ENCODE peak calls at places on chromosomes 11 and 22, in six cellular contexts. D, C, K, A, L and X are unnamed samples.

GRCh38 chr11:45864041-45864440 is 16.8 kb downstream of the CRY2 start:
- DNase-seq in C (no peak), K (no peak), A (no peak), L (no peak), D (no peak), X (peak)

GRCh38 chr22:43387815-43388214 is 24.0 kb upstream of the MPPED1 start:
- DNase-seq in L (no peak), K (no peak), C (no peak), D (no peak), A (no peak), X (no peak)

GRCh38 chr22:22097727-22098228 is 115.2 kb upstream of the TOP3B start:
- DNase-seq in A (no peak), K (no peak), L (no peak), C (no peak), D (no peak), X (no peak)

GRCh38 chr22:40485813-40486610 is 115.6 kb downstream of the SGSM3 start:
- DNase-seq in A (no peak), K (no peak), L (no peak), C (no peak), D (no peak), X (peak)

GRCh38 chr11:116976941-116977570 is 121.2 kb downstream of the SIK3 start:
- DNase-seq in L (no peak), K (no peak), C (no peak), A (no peak), D (no peak), X (no peak)

GRCh38 chr11:126076641-126077040 is 14.0 kb upstream of the CDON start:
- DNase-seq in L (no peak), C (no peak), A (no peak), D (no peak), K (no peak), X (no peak)

GRCh38 chr22:34973926-34974325 is 92.0 kb upstream of the ISX start:
- DNase-seq in K (no peak), L (no peak), D (no peak), C (no peak), A (no peak), X (no peak)

GRCh38 chr11:110793556-110793955 is 81.3 kb upstream of the ARHGAP20 start:
- DNase-seq in L (no peak), D (no peak), K (no peak), A (no peak), C (no peak), X (no peak)

GRCh38 chr11:2308713-2309112 is 6.9 kb downstream of the TSPAN32 start:
- DNase-seq in C (no peak), K (no peak), D (no peak), A (no peak), L (no peak), X (no peak)

GRCh38 chr11:1162498-1163311 is 5.0 kb downstream of the MUC5AC start:
- DNase-seq in A (no peak), D (no peak), L (no peak), C (no peak), K (no peak), X (no peak)

GRCh38 chr11:128715691-128716153 is 21.9 kb downstream of the FLI1 start:
- DNase-seq in C (no peak), D (no peak), L (no peak), K (no peak), A (no peak), X (peak)

GRCh38 chr11:30585892-30586250 is 282 bp downstream of the MPPED2 start:
- DNase-seq in D (no peak), L (no peak), K (no peak), C (no peak), A (no peak), X (no peak)

GRCh38 chr11:28123151-28123571 is 15.0 kb downstream of the METTL15 start:
- DNase-seq in A (no peak), L (no peak), D (no peak), K (no peak), C (peak), X (peak)

GRCh38 chr11:133795088-133795487 is 50.2 kb downstream of the SPATA19 start:
- DNase-seq in L (no peak), K (no peak), A (no peak), C (no peak), D (no peak), X (no peak)

GRCh38 chr11:88320149-88320559 is 17.4 kb downstream of the CTSC start:
- DNase-seq in C (no peak), A (no peak), K (no peak), L (no peak), D (no peak), X (peak)

GRCh38 chr11:63490551-63491239 is at the start of gene PLAAT5:
- DNase-seq in K (no peak), D (no peak), C (no peak), A (no peak), L (no peak), X (no peak)

GRCh38 chr11:38718049-38718448 is 2120.0 kb upstream of the RAG2 start:
- DNase-seq in L (no peak), D (peak), A (peak), C (peak), K (no peak), X (no peak)

GRCh38 chr11:117717485-117718314 is 79.3 kb downstream of the DSCAML1 start:
- DNase-seq in A (no peak), C (peak), L (no peak), K (no peak), D (peak), X (no peak)

GRCh38 chr11:19370100-19370861 is 129.5 kb upstream of the E2F8 start:
- DNase-seq in D (no peak), K (no peak), L (no peak), A (no peak), C (no peak), X (peak)

GRCh38 chr11:400241-400729 is 6.3 kb downstream of the PKP3 start:
- DNase-seq in A (no peak), C (no peak), D (no peak), L (no peak), K (no peak), X (no peak)

GRCh38 chr11:23311986-23312940 is 452.0 kb upstream of the CCDC179 start:
- DNase-seq in K (no peak), D (no peak), L (no peak), A (no peak), C (no peak), X (peak)

GRCh38 chr11:61707574-61707973 is 27.4 kb downstream of the DAGLA start:
- DNase-seq in C (no peak), K (no peak), A (no peak), D (no peak), L (no peak), X (no peak)

GRCh38 chr22:20567993-20568417 is 60.6 kb downstream of the MED15 start:
- DNase-seq in D (peak), L (no peak), C (no peak), K (no peak), A (peak), X (peak)
- TF ChIP-seq CEBPB in D (no peak), L (no peak), C (no peak), K (no peak), A (no peak), X (no peak)

GRCh38 chr11:64500176-64501013 is 90.6 kb upstream of the SLC22A12 start:
- DNase-seq in L (no peak), C (no peak), D (peak), K (no peak), A (peak), X (no peak)
- TF ChIP-seq CEBPB in L (no peak), C (no peak), D (no peak), K (no peak), A (no peak), X (no peak)

DNA sequence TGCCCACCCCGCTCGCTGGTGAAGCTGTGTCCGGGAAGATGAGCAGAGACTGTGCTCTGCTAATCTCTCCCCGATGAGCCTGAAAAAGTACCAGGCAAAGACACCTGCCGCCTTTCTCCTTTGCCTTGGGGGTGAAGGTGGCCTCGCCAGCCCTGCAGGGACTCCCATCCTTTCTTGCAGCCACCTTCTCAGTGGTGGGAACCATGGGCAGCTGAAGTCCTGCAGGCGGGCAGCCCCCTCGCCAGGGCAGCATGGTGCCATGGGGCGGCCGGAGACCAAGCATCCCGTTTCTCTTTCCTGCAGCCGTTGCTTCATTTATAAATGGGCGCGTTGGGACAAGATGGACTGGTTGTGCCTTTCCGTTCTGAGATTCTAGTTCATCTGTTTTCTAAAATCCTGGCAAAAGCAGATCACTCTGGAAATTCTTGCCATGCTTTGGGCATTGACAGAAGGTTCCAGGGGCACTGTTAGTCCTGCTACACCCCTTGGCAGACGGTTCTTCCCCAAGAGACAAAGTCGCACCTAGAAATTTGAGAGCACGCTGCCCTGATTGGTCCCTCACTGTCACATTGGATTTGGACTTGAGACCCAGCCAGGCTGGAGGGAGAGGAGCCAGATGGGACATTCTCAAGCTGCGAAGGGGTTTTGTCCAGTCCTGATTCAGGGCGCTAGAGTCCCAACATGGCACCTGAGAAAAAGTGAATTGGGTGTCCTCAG is 7.5 kb downstream of the CTTN start:
- DNase-seq in D (no peak), C (no peak), A (no peak), K (no peak), L (no peak), X (no peak)
- TF ChIP-seq CEBPB in D (no peak), C (no peak), A (no peak), K (no peak), L (no peak), X (no peak)

GRCh38 chr11:123193742-123194141 is 1.3 kb downstream of the CLMP start:
- DNase-seq in K (no peak), L (no peak), A (no peak), D (no peak), C (no peak), X (no peak)

GRCh38 chr11:123188508-123189165 is 6.4 kb downstream of the CLMP start:
- DNase-seq in K (no peak), C (no peak), D (no peak), A (no peak), L (no peak), X (peak)

GRCh38 chr11:123187670-123188507 is 7.2 kb downstream of the CLMP start:
- DNase-seq in K (no peak), L (no peak), D (no peak), C (no peak), A (no peak), X (peak)

GRCh38 chr11:123191939-123192338 is 3.1 kb downstream of the CLMP start:
- DNase-seq in C (no peak), A (no peak), D (no peak), K (no peak), L (no peak), X (no peak)

GRCh38 chr11:123190504-123190903 is 4.5 kb downstream of the CLMP start:
- DNase-seq in D (no peak), K (no peak), A (no peak), L (no peak), C (no peak), X (no peak)
- TF ChIP-seq CEBPB in D (no peak), K (no peak), A (no peak), L (no peak), C (no peak), X (no peak)

GRCh38 chr11:35617316-35617686 is 959 bp upstream of the FJX1 start:
- DNase-seq in L (no peak), K (no peak), C (no peak), D (no peak), A (no peak), X (no peak)

GRCh38 chr11:35614949-35615569 is 3.2 kb upstream of the FJX1 start:
- DNase-seq in A (no peak), D (no peak), K (no peak), L (no peak), C (no peak), X (no peak)

GRCh38 chr11:35617687-35618496 is at the start of gene FJX1:
- DNase-seq in D (peak), A (peak), C (peak), L (no peak), K (peak), X (peak)

GRCh38 chr11:35618497-35619029 is 303 bp downstream of the FJX1 start:
- DNase-seq in D (no peak), K (no peak), C (no peak), L (no peak), A (peak), X (peak)

DNA sequence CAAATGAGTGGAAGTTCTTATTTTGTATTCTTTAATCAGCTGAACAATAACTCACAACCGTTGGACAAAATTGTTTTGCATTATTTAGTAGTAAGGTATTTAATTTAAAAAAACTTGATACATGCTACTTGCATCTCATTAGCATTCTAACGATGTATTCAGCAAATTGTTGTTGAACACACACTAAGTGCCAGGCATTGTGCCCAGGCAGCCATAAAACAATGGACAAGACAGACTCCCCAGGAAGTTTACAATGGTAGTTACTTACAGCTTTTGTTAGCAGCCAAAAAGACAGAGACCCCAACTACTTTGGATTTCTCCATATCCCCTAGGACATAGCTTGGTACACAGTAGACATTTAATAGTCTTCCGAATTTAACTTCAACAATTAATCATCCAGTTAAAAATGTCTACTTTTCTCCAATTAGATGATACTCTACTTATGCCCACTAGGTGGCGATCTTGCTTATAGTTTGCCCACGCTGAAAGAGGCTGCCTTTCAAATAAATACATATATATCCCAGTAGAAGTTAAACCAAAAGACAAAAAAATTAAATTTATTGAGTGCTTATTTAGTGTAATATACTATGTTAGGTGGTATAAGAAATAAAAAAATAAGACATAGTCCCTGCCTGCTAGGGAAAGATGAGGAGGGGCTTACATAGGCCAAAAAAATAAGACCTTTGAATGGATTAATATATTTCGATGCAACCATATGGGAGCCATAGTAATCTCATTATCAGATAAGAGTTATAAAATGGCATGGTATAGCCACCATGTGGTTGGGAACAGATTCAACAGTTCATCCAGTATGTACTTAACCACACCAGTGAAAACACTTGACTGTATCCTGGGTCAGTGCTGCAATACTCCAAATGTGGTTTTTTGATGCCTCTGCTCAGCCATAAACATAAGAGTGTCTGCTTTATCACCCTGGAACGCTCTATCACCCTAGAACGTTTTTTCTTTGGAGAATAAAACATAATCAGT is 2.1 kb upstream of the FJX1 start:
- DNase-seq in D (peak), A (peak), C (peak), K (no peak), L (no peak), X (peak)
- TF ChIP-seq CEBPB in D (no peak), A (no peak), C (no peak), K (no peak), L (no peak), X (peak)

GRCh38 chr11:74069146-74070046 is 60.5 kb upstream of the UCP3 start:
- DNase-seq in D (peak), C (no peak), A (no peak), K (no peak), L (no peak), X (peak)
- TF ChIP-seq CEBPB in D (no peak), C (no peak), A (no peak), K (no peak), L (no peak), X (no peak)

GRCh38 chr22:49011379-49011768 is 816.3 kb downstream of the BRD1 start:
- DNase-seq in C (no peak), A (no peak), L (no peak), K (no peak), D (no peak), X (no peak)
- TF ChIP-seq CEBPB in C (no peak), A (no peak), L (no peak), K (no peak), D (no peak), X (no peak)

GRCh38 chr11:8217926-8218325 is 45.8 kb downstream of the LMO1 start:
- DNase-seq in L (no peak), K (no peak), D (no peak), A (no peak), C (no peak), X (no peak)

GRCh38 chr11:8218409-8218808 is 45.3 kb downstream of the LMO1 start:
- DNase-seq in C (no peak), D (no peak), L (no peak), A (no peak), K (no peak), X (no peak)

GRCh38 chr11:8220261-8221024 is 43.2 kb downstream of the LMO1 start:
- DNase-seq in A (no peak), L (no peak), K (no peak), C (no peak), D (no peak), X (no peak)

GRCh38 chr11:8218840-8219239 is 44.8 kb downstream of the LMO1 start:
- DNase-seq in A (no peak), K (no peak), C (no peak), L (no peak), D (no peak), X (no peak)

GRCh38 chr11:8219257-8220021 is 44.2 kb downstream of the LMO1 start:
- DNase-seq in A (peak), D (peak), L (no peak), C (peak), K (no peak), X (peak)
- TF ChIP-seq CEBPB in A (no peak), D (no peak), L (no peak), C (no peak), K (no peak), X (no peak)

GRCh38 chr11:78698612-78699011 is 123.9 kb upstream of the NARS2 start:
- DNase-seq in K (no peak), C (no peak), L (no peak), D (no peak), A (no peak), X (peak)
- TF ChIP-seq CEBPB in K (no peak), C (no peak), L (no peak), D (no peak), A (no peak), X (peak)

DNA sequence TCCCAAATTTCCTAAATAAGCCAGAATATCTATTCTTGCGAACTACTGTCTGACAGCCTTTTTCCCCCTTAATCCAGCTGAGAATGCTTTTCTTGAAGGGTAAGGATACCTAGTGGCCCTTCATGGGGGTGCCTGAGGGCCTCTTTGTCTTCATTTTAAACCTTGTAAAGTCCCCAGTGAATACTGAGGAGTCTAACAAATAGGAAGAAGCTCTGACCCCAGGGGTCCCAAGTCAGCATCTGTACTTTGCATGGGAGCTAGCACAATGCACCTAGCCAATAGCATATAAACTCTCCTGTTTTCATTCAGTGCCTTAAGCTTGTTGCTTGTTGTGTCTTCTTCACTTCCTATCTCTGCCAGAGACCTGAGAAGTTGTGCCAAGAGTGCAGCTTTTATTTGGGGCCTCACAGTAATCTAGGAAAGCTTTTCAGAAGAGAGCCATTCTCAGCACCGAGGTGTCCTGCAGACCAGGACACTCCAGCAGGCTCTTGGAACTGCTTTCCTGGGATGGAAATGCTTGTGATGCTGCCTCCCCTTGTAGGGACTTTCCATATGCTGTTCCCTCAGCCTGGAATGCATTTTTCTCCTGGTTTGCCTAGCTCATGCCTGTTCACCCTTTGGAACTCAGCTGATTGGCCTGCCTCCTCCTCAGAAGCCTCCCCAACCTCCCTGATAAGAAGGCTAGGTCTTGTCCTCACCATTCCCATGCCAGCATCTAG is 37.2 kb downstream of the BMAL1 start:
- DNase-seq in C (no peak), L (no peak), K (no peak), A (no peak), D (no peak), X (peak)
- TF ChIP-seq CEBPB in C (no peak), L (no peak), K (no peak), A (no peak), D (no peak), X (no peak)